ENCODE peak calls at places on chromosomes 7 and 10, in six cellular contexts. One of them, this sample, is unnamed.

GRCh38 chr10:42734537-42734936 is 48.1 kb upstream of the BMS1 start:
- DNase-seq in IMR-90: no peak
- DNase-seq in mesenchymal stem cell: peak
- DNase-seq in H1: no peak
- DNase-seq in trophoblast cell: no peak
- DNase-seq in mesendoderm: no peak
- DNase-seq in this sample: no peak

GRCh38 chr10:132452651-132453469 is 55.9 kb downstream of the PWWP2B start:
- DNase-seq in H1: no peak
- DNase-seq in mesenchymal stem cell: peak
- DNase-seq in IMR-90: peak
- DNase-seq in mesendoderm: peak
- DNase-seq in trophoblast cell: peak
- DNase-seq in this sample: peak

GRCh38 chr7:70017371-70017770 is 419.1 kb downstream of the AUTS2 start:
- DNase-seq in mesendoderm: no peak
- DNase-seq in mesenchymal stem cell: no peak
- DNase-seq in trophoblast cell: no peak
- DNase-seq in H1: no peak
- DNase-seq in IMR-90: no peak
- DNase-seq in this sample: no peak

GRCh38 chr10:25113231-25114035 is 61.4 kb upstream of the GPR158 start:
- DNase-seq in mesendoderm: peak
- DNase-seq in H1: peak
- DNase-seq in trophoblast cell: peak
- DNase-seq in IMR-90: peak
- DNase-seq in mesenchymal stem cell: peak
- DNase-seq in this sample: peak

GRCh38 chr10:29703276-29703675 is 68.5 kb upstream of the SVIL start:
- DNase-seq in IMR-90: no peak
- DNase-seq in trophoblast cell: no peak
- DNase-seq in mesendoderm: no peak
- DNase-seq in mesenchymal stem cell: no peak
- DNase-seq in H1: no peak
- DNase-seq in this sample: no peak

GRCh38 chr10:22552888-22553378 is 161.4 kb downstream of the PIP4K2A start:
- DNase-seq in mesendoderm: no peak
- DNase-seq in IMR-90: peak
- DNase-seq in mesenchymal stem cell: peak
- DNase-seq in trophoblast cell: no peak
- DNase-seq in H1: no peak
- DNase-seq in this sample: no peak

GRCh38 chr10:83373659-83374058 is 765.6 kb upstream of the GHITM start:
- DNase-seq in IMR-90: no peak
- DNase-seq in trophoblast cell: peak
- DNase-seq in mesenchymal stem cell: peak
- DNase-seq in mesendoderm: peak
- DNase-seq in H1: peak
- DNase-seq in this sample: no peak

GRCh38 chr10:101574354-101574753 is 13.7 kb downstream of the POLL start:
- DNase-seq in mesenchymal stem cell: no peak
- DNase-seq in trophoblast cell: no peak
- DNase-seq in mesendoderm: no peak
- DNase-seq in IMR-90: no peak
- DNase-seq in H1: no peak
- DNase-seq in this sample: no peak

GRCh38 chr7:85261341-85261740 is 74.5 kb upstream of the SEMA3D start:
- DNase-seq in mesenchymal stem cell: peak
- DNase-seq in trophoblast cell: no peak
- DNase-seq in mesendoderm: no peak
- DNase-seq in IMR-90: peak
- DNase-seq in H1: no peak
- DNase-seq in this sample: no peak

GRCh38 chr7:83824214-83824613 is 175.3 kb upstream of the SEMA3E start:
- DNase-seq in IMR-90: peak
- DNase-seq in trophoblast cell: no peak
- DNase-seq in mesendoderm: no peak
- DNase-seq in H1: no peak
- DNase-seq in mesenchymal stem cell: no peak
- DNase-seq in this sample: no peak

GRCh38 chr7:114921636-114922150 is at the start of gene MDFIC:
- DNase-seq in trophoblast cell: no peak
- DNase-seq in mesenchymal stem cell: no peak
- DNase-seq in IMR-90: no peak
- DNase-seq in mesendoderm: no peak
- DNase-seq in H1: no peak
- DNase-seq in this sample: no peak

GRCh38 chr10:33955676-33956075 is 621.2 kb upstream of the NRP1 start:
- DNase-seq in H1: no peak
- DNase-seq in mesenchymal stem cell: no peak
- DNase-seq in trophoblast cell: no peak
- DNase-seq in IMR-90: peak
- DNase-seq in mesendoderm: no peak
- DNase-seq in this sample: no peak

GRCh38 chr10:72331575-72332422 is 22.9 kb downstream of the DNAJB12 start:
- DNase-seq in mesendoderm: peak
- DNase-seq in trophoblast cell: peak
- DNase-seq in H1: peak
- DNase-seq in IMR-90: peak
- DNase-seq in mesenchymal stem cell: peak
- DNase-seq in this sample: peak

GRCh38 chr10:86018735-86019058 is 347.9 kb downstream of the GRID1 start:
- DNase-seq in mesendoderm: no peak
- DNase-seq in H1: no peak
- DNase-seq in mesenchymal stem cell: no peak
- DNase-seq in IMR-90: no peak
- DNase-seq in trophoblast cell: no peak
- DNase-seq in this sample: no peak
- H3K9ac ChIP-seq in mesendoderm: no peak
- H3K9ac ChIP-seq in H1: no peak
- H3K9ac ChIP-seq in mesenchymal stem cell: no peak
- H3K9ac ChIP-seq in IMR-90: no peak
- H3K9ac ChIP-seq in trophoblast cell: no peak
- H3K9ac ChIP-seq in this sample: no peak

DNA sequence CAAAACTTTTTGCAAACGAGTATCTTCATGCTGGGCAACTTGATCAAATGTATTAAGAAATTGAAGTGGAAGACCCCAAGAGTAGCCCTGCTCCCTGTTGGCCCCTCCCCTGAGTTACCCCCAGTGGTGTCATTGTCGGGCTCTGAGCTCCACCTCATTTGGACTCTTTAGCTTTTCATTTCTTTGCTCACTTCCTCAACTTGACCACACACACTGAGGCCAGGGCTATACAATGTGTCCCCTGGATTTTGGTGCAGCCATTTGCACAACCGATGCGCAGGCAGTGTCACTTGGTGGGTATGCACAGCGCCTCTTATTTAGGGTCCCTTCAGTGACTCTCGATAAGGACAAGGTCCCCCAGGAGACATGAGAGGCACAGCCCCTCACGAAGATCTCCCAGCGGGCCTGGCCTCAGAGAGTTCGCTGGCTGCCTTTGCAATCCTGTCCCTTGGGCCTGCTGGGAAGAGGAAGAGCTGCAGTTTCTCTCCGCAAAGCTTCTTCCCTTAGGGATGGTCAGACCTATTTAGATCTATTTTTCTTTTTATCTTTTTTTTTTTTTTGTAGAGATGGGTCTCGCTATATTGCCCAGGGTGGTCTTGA is 2.5 kb upstream of the MUC3A start:
- DNase-seq in trophoblast cell: no peak
- DNase-seq in IMR-90: no peak
- DNase-seq in H1: no peak
- DNase-seq in mesenchymal stem cell: no peak
- DNase-seq in mesendoderm: no peak
- DNase-seq in this sample: no peak
- H3K4me3 ChIP-seq in trophoblast cell: no peak
- H3K4me3 ChIP-seq in IMR-90: no peak
- H3K4me3 ChIP-seq in H1: no peak
- H3K4me3 ChIP-seq in mesenchymal stem cell: no peak
- H3K4me3 ChIP-seq in mesendoderm: no peak
- H3K4me3 ChIP-seq in this sample: no peak

DNA sequence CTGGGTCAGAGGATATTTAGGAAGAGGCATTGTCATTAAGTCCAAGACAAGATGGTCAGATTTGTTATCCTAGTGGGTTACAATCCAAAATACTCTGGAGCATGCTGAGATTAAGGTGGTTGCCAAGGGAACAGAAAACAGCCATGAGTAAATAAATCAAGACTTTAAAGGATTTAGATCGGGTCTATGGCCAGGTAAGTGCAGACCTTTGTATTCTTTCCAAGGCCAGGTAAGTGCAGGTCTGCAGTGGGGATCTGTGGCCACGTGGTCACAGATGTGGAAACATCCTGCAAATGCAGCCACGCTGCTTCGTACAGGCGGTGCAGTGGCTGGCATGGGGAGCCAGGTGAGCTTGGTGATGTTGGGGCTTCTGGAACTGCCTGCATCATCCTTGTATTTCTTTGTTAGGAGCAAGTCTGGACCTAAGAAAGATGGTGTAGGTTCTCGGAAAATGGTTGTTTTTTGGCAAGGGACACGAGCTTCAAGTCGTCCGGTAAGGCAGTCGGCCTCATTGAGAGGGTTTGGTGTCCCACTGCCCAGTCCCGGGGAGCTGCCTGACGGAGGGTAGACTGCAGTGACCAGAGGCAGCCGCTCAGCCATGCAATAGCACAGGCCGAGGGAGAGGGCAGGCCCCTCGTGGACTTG is 21.8 kb downstream of the ZNF775 start:
- DNase-seq in IMR-90: no peak
- DNase-seq in H1: no peak
- DNase-seq in mesenchymal stem cell: no peak
- DNase-seq in trophoblast cell: peak
- DNase-seq in mesendoderm: peak
- DNase-seq in this sample: no peak
- H4K8ac ChIP-seq in IMR-90: no peak
- H4K8ac ChIP-seq in H1: peak
- H4K8ac ChIP-seq in mesenchymal stem cell: peak
- H4K8ac ChIP-seq in trophoblast cell: peak
- H4K8ac ChIP-seq in mesendoderm: no peak
- H4K8ac ChIP-seq in this sample: no peak

GRCh38 chr10:100008142-100008522 is 1.6 kb downstream of the DNMBP start:
- DNase-seq in mesendoderm: no peak
- DNase-seq in IMR-90: peak
- DNase-seq in trophoblast cell: peak
- DNase-seq in H1: no peak
- DNase-seq in mesenchymal stem cell: peak
- DNase-seq in this sample: no peak
- H3K9ac ChIP-seq in mesendoderm: no peak
- H3K9ac ChIP-seq in IMR-90: no peak
- H3K9ac ChIP-seq in trophoblast cell: no peak
- H3K9ac ChIP-seq in H1: no peak
- H3K9ac ChIP-seq in mesenchymal stem cell: peak
- H3K9ac ChIP-seq in this sample: no peak

GRCh38 chr7:44105832-44106231 is 1.7 kb downstream of the AEBP1 start:
- DNase-seq in H1: no peak
- DNase-seq in mesendoderm: no peak
- DNase-seq in trophoblast cell: no peak
- DNase-seq in mesenchymal stem cell: no peak
- DNase-seq in IMR-90: no peak
- DNase-seq in this sample: no peak
- H3K4me3 ChIP-seq in H1: no peak
- H3K4me3 ChIP-seq in mesendoderm: no peak
- H3K4me3 ChIP-seq in trophoblast cell: no peak
- H3K4me3 ChIP-seq in mesenchymal stem cell: peak
- H3K4me3 ChIP-seq in IMR-90: no peak
- H3K4me3 ChIP-seq in this sample: no peak

This sample was measured in neuronal stem cell.